ENCODE peak calls at places on chromosomes 4 and X, in seven cellular contexts. G, D, N, Q, S, B and J are unnamed samples.

GRCh38 chrX:107684956-107685385 is 56.7 kb downstream of the PRPS1 start:
- DNase-seq in S (no peak), B (no peak), D (no peak), G (no peak), Q (no peak), N (peak), J (peak)

GRCh38 chr4:38805530-38806145 is 1.0 kb upstream of the TLR1 start:
- DNase-seq in B (no peak), G (peak), S (no peak), N (no peak), Q (no peak), D (no peak), J (peak)

GRCh38 chr4:40403079-40403478 is 67.9 kb downstream of the CHRNA9 start:
- DNase-seq in G (no peak), D (peak), N (no peak), Q (no peak), S (no peak), B (no peak), J (no peak)

GRCh38 chrX:152895724-152896420 is 2.0 kb upstream of the ZNF185 start:
- DNase-seq in S (peak), N (no peak), B (no peak), D (no peak), Q (no peak), G (no peak), J (no peak)

GRCh38 chr4:4603067-4603466 is 61.2 kb upstream of the STX18 start:
- DNase-seq in Q (no peak), B (no peak), N (no peak), S (no peak), D (no peak), G (no peak), J (no peak)

GRCh38 chr4:85127653-85128052 is 161.2 kb upstream of the WDFY3 start:
- DNase-seq in Q (peak), G (no peak), S (peak), N (peak), B (peak), D (peak), J (peak)

GRCh38 chr4:54058171-54058570 is 6.2 kb downstream of the CHIC2 start:
- DNase-seq in D (no peak), B (no peak), S (no peak), N (no peak), G (no peak), Q (no peak), J (no peak)

GRCh38 chr4:39908284-39908683 is 69.4 kb downstream of the PDS5A start:
- DNase-seq in B (no peak), D (no peak), Q (no peak), N (no peak), S (no peak), G (no peak), J (no peak)

GRCh38 chr4:77006753-77007355 is 57.3 kb downstream of the SEPTIN11 start:
- DNase-seq in G (no peak), B (peak), S (no peak), N (no peak), Q (no peak), D (no peak), J (no peak)

GRCh38 chr4:77002721-77003120 is 53.2 kb downstream of the SEPTIN11 start:
- DNase-seq in B (no peak), N (no peak), S (no peak), Q (no peak), D (no peak), G (no peak), J (no peak)

GRCh38 chr4:77001907-77002306 is 52.4 kb downstream of the SEPTIN11 start:
- DNase-seq in S (no peak), D (no peak), Q (no peak), G (no peak), N (no peak), B (no peak), J (no peak)

GRCh38 chr4:77002321-77002720 is 52.8 kb downstream of the SEPTIN11 start:
- DNase-seq in B (no peak), D (no peak), S (no peak), N (no peak), G (no peak), Q (no peak), J (no peak)

DNA sequence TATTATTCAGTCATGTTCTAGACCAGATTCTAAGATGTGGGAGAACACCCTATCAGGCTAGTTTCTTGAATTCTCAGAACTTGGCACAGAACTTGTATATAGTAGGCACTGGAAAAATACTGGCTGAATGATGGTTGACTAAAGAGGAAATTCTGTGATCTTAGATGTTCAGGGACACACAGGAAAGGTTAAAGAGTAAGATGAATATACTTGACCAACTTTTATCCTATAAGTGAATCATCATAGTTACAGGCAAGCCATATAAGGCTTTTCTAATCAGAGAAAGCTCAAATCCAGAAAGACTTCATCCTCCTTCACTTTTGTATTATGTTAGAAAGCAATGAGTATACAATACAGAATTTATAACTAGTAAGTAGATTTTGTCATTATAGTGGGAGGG is 53.8 kb downstream of the SEPTIN11 start:
- DNase-seq in G (no peak), Q (no peak), N (no peak), D (no peak), S (no peak), B (no peak), J (no peak)
- TF ChIP-seq MAX in G (no peak), Q (no peak), N (no peak), D (no peak), S (no peak), B (no peak), J (no peak)

DNA sequence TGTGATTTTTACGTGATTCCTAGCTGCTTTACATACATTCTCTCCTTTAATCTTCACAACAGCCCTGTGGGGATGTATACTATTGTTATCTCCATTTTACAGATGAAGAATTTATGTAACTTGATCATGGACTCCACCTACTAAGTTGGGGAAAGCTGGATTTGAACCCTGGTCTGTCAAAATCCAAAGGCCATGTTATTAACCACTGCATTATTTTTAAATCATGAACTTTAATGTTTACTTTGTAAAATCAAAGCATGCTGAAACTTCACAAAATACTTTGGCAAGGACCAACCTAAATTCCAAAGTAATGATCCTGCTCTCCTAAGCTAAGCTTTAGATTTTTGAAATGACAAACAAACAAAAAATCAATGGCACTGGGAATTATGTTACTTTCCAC is 26.1 kb downstream of the FAM47E start:
- DNase-seq in D (no peak), S (no peak), Q (no peak), B (no peak), G (no peak), N (no peak), J (no peak)
- TF ChIP-seq MAX in D (no peak), S (no peak), Q (no peak), B (no peak), G (no peak), N (no peak), J (no peak)

GRCh38 chrX:41177297-41177696 is 92.1 kb downstream of the USP9X start:
- DNase-seq in Q (no peak), D (no peak), B (no peak), N (no peak), S (no peak), G (no peak), J (no peak)
- TF ChIP-seq MAX in Q (no peak), D (no peak), B (no peak), N (no peak), S (no peak), G (no peak), J (no peak)

DNA sequence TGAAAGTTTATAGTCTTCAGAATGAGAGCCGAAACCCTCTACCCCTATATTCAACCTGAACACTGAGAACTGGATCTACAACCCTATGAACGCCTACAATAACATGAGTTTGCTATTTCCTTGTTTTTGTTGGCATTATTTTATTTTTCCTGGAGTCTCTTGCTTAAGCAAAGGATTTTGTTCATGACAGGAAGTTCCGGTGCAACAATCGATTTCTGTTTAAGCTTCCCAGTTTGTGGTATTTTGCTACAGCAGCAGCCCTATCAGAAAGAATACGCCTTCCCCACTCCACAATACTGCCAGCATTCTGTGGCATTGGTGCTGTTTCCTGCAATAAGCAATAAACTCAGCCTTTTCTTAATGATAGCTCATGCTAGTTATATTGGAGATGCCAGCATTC is 60.9 kb downstream of the NPY5R start:
- DNase-seq in G (no peak), B (no peak), Q (no peak), D (peak), S (no peak), N (no peak), J (no peak)
- TF ChIP-seq MAX in G (no peak), B (no peak), Q (no peak), D (no peak), S (no peak), N (no peak), J (no peak)

DNA sequence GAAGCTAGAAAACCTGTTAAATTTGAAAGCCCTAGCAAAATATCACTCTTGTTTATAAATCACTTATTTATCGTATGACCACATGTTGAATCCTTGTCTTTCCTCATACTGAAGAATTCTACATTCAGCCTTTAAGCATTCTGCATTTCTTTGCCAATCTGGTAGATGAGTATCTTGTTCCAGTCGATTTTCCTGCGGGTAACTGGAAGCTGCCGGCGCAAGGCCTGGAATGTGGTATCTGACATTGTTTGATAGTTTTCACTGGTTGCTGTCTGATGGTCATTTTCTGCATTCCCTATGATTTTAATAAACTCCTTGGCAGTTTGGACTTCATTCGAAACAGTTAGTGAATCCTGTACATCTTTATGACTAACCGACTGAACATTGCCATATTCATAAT is 13.7 kb upstream of the PHKA1 start:
- DNase-seq in B (no peak), S (no peak), N (no peak), D (no peak), Q (no peak), G (no peak), J (no peak)
- TF ChIP-seq MAX in B (no peak), S (no peak), N (no peak), D (no peak), Q (no peak), G (no peak), J (no peak)

DNA sequence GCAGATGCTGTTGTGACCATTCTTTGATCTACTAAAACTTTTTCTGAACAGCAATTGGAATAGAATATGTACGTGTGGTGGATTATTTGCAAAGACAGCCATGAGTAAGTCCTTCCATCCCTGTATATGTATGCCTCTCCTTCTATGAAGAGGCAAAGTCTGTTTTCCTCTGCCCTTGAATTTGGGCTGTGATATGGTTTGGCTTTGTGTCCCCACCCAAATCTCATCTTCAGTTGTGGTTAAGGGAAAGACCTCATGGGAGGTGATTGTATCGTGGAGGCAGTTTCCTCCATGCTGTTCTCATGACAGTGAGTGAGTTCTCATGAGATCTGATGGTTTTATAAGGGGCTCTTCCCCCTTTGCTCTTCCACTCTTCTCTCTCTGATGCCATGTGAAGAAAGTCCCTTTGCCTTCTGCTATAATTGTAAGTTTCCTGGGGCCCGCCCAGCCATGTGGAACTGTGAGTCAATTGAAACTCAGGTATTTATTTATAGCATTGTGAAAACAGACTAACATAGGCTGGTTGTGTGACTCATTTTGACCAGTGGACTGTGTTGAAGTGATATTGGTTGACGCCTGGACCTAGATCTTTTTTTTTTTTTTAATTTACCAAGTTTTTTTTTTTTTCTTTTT is 108.3 kb upstream of the CAMK2D start:
- DNase-seq in N (no peak), S (peak), G (peak), B (no peak), Q (no peak), D (no peak), J (no peak)
- TF ChIP-seq MAX in N (no peak), S (peak), G (no peak), B (no peak), Q (no peak), D (no peak), J (no peak)

GRCh38 chr4:148443550-148444295 is 1.5 kb upstream of the NR3C2 start:
- DNase-seq in D (no peak), Q (no peak), S (no peak), G (no peak), N (peak), B (peak), J (no peak)
- TF ChIP-seq MAX in D (no peak), Q (no peak), S (no peak), G (no peak), N (no peak), B (no peak), J (no peak)

GRCh38 chr4:183158062-183158461 is 59.0 kb downstream of the WWC2 start:
- DNase-seq in D (no peak), S (no peak), Q (no peak), B (no peak), G (no peak), N (no peak), J (peak)

GRCh38 chr4:183153190-183153916 is 54.3 kb downstream of the WWC2 start:
- DNase-seq in B (no peak), N (no peak), D (no peak), G (no peak), S (no peak), Q (no peak), J (no peak)

GRCh38 chr4:183155450-183156184 is 56.6 kb downstream of the WWC2 start:
- DNase-seq in Q (no peak), N (no peak), D (no peak), S (no peak), B (no peak), G (no peak), J (no peak)

GRCh38 chr4:183157215-183157614 is 58.2 kb downstream of the WWC2 start:
- DNase-seq in N (no peak), Q (no peak), S (no peak), B (no peak), G (no peak), D (no peak), J (peak)

GRCh38 chr4:183154701-183155391 is 55.8 kb downstream of the WWC2 start:
- DNase-seq in G (no peak), S (no peak), D (peak), B (no peak), Q (no peak), N (no peak), J (no peak)
- TF ChIP-seq MAX in G (no peak), S (no peak), D (peak), B (no peak), Q (no peak), N (no peak), J (no peak)